ENCODE peak calls at places on chromosomes 11 and 22, in six cellular contexts. One of them, this sample, is unnamed. For H3K4me1, the result is how much of the 10 kb centered on the place peaks cover.

GRCh38 chr11:13169709-13170108 is 107.9 kb upstream of the BMAL1 start:
- DNase-seq in DND-41: no peak
- DNase-seq in pancreas: no peak
- DNase-seq in kidney: no peak
- DNase-seq in GM23248: peak
- DNase-seq in neuronal stem cell: no peak
- DNase-seq in this sample: no peak

GRCh38 chr22:24843048-24843447 is 37.0 kb downstream of the SGSM1 start:
- DNase-seq in DND-41: peak
- DNase-seq in pancreas: no peak
- DNase-seq in kidney: no peak
- DNase-seq in GM23248: no peak
- DNase-seq in neuronal stem cell: no peak
- DNase-seq in this sample: no peak

GRCh38 chr22:40215266-40215665 is 37.5 kb downstream of the TNRC6B start:
- DNase-seq in DND-41: no peak
- DNase-seq in pancreas: no peak
- DNase-seq in kidney: no peak
- DNase-seq in GM23248: no peak
- DNase-seq in neuronal stem cell: no peak
- DNase-seq in this sample: no peak

GRCh38 chr11:33256031-33256807 is 962 bp upstream of the HIPK3 start:
- DNase-seq in DND-41: no peak
- DNase-seq in pancreas: no peak
- DNase-seq in kidney: no peak
- DNase-seq in GM23248: peak
- DNase-seq in neuronal stem cell: no peak
- DNase-seq in this sample: no peak

GRCh38 chr11:77301510-77301909 is at the start of gene GDPD4:
- DNase-seq in DND-41: no peak
- DNase-seq in pancreas: no peak
- DNase-seq in kidney: no peak
- DNase-seq in GM23248: no peak
- DNase-seq in neuronal stem cell: no peak
- DNase-seq in this sample: no peak

GRCh38 chr11:103662880-103663279 is 373.6 kb upstream of the DDI1 start:
- DNase-seq in DND-41: peak
- DNase-seq in pancreas: no peak
- DNase-seq in kidney: no peak
- DNase-seq in GM23248: no peak
- DNase-seq in neuronal stem cell: no peak
- DNase-seq in this sample: no peak

GRCh38 chr11:8829556-8829955 is 81.4 kb upstream of the AKIP1 start:
- DNase-seq in DND-41: no peak
- DNase-seq in pancreas: no peak
- DNase-seq in kidney: no peak
- DNase-seq in GM23248: no peak
- DNase-seq in neuronal stem cell: no peak
- DNase-seq in this sample: no peak

GRCh38 chr11:57476883-57477506 is 16.7 kb downstream of the RTN4RL2 start:
- DNase-seq in DND-41: no peak
- DNase-seq in pancreas: peak
- DNase-seq in kidney: peak
- DNase-seq in GM23248: peak
- DNase-seq in neuronal stem cell: no peak
- DNase-seq in this sample: no peak

GRCh38 chr11:30735946-30736345 is 149.8 kb upstream of the MPPED2 start:
- DNase-seq in DND-41: no peak
- DNase-seq in pancreas: no peak
- DNase-seq in kidney: no peak
- DNase-seq in GM23248: no peak
- DNase-seq in neuronal stem cell: no peak
- DNase-seq in this sample: no peak

GRCh38 chr11:70522613-70523311 is 124.4 kb downstream of the CTTN start:
- DNase-seq in DND-41: peak
- DNase-seq in pancreas: no peak
- DNase-seq in kidney: peak
- DNase-seq in GM23248: no peak
- DNase-seq in neuronal stem cell: peak
- DNase-seq in this sample: no peak

GRCh38 chr11:128756469-128756868 is 62.6 kb downstream of the FLI1 start:
- DNase-seq in DND-41: no peak
- DNase-seq in pancreas: no peak
- DNase-seq in kidney: no peak
- DNase-seq in GM23248: no peak
- DNase-seq in neuronal stem cell: no peak
- DNase-seq in this sample: no peak

GRCh38 chr11:113806403-113806802 is 26.8 kb downstream of the CLDN25 start:
- DNase-seq in DND-41: no peak
- DNase-seq in pancreas: no peak
- DNase-seq in kidney: no peak
- DNase-seq in GM23248: peak
- DNase-seq in neuronal stem cell: peak
- DNase-seq in this sample: no peak

GRCh38 chr22:37898441-37899181 is 7.5 kb upstream of the MICALL1 start:
- DNase-seq in DND-41: no peak
- DNase-seq in pancreas: peak
- DNase-seq in kidney: no peak
- DNase-seq in GM23248: no peak
- DNase-seq in neuronal stem cell: no peak
- DNase-seq in this sample: peak
- H3K4me1 ChIP-seq in DND-41: under half
- H3K4me1 ChIP-seq in pancreas: under half
- H3K4me1 ChIP-seq in kidney: under half
- H3K4me1 ChIP-seq in GM23248: under half
- H3K4me1 ChIP-seq in neuronal stem cell: under half
- H3K4me1 ChIP-seq in this sample: under half

DNA sequence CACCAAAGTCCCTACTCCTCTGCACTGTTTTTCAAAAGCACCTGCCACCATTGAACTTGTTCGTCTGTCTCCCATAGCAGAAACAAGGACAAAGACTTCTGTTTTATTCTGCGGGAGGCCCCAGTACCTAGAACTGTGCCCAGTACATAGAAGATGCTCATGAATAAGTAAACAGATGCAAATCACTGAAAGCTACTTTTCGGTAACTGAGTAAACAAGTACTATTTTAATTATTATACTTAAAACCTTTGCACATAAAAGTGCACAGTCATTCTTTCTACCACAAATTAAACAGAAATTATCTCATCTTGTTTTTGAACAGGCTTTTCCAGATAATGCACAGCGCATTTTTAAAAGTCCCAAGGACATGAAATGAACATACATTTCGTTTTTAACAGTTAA is 3.8 kb downstream of the NAP1L4 start:
- DNase-seq in DND-41: no peak
- DNase-seq in pancreas: no peak
- DNase-seq in kidney: no peak
- DNase-seq in GM23248: no peak
- DNase-seq in neuronal stem cell: no peak
- DNase-seq in this sample: no peak
- H3K4me1 ChIP-seq in DND-41: under half
- H3K4me1 ChIP-seq in pancreas: under half
- H3K4me1 ChIP-seq in kidney: under half
- H3K4me1 ChIP-seq in GM23248: under half
- H3K4me1 ChIP-seq in neuronal stem cell: under half
- H3K4me1 ChIP-seq in this sample: under half

GRCh38 chr11:66414120-66414934 is 6.5 kb upstream of the NPAS4 start:
- DNase-seq in DND-41: no peak
- DNase-seq in pancreas: no peak
- DNase-seq in kidney: no peak
- DNase-seq in GM23248: no peak
- DNase-seq in neuronal stem cell: no peak
- DNase-seq in this sample: no peak
- H3K4me1 ChIP-seq in DND-41: under half
- H3K4me1 ChIP-seq in pancreas: under half
- H3K4me1 ChIP-seq in kidney: under half
- H3K4me1 ChIP-seq in GM23248: under half
- H3K4me1 ChIP-seq in neuronal stem cell: under half
- H3K4me1 ChIP-seq in this sample: under half

GRCh38 chr22:36204001-36204640 is 2.5 kb upstream of the APOL4 start:
- DNase-seq in DND-41: no peak
- DNase-seq in pancreas: no peak
- DNase-seq in kidney: no peak
- DNase-seq in GM23248: no peak
- DNase-seq in neuronal stem cell: no peak
- DNase-seq in this sample: no peak
- H3K4me1 ChIP-seq in DND-41: under half
- H3K4me1 ChIP-seq in pancreas: under half
- H3K4me1 ChIP-seq in kidney: under half
- H3K4me1 ChIP-seq in GM23248: under half
- H3K4me1 ChIP-seq in neuronal stem cell: under half
- H3K4me1 ChIP-seq in this sample: under half

DNA sequence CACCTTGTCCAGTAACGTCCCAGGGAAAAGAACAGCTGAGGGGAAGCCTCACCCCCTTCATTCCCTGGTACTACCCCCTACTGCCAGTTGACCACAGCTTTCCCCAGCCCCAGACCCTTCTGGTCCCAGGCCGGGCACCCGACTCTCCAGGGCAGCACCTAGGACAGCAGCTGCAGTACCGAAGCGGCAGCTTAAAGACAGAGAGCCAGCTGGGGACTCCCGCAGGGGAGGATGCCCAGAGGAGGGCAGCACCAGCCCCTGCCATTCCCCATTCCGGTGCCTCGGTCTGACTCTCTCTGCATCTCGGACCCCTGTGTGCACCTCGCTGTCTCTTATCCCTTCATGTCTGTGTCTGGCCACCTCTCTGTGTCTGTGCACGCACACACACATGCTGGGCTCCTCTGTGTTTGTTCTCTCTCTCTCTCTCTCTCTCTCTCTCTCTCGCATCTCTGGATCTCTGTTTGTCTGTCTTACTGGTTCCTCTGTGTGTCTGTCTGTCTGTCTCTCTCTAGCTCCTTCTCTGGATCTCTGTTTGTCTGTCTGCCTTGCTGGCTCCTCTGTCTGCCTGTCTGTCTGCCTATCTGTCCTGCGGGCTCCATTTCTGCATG is 9.4 kb downstream of the IGSF9B start:
- DNase-seq in DND-41: peak
- DNase-seq in pancreas: no peak
- DNase-seq in kidney: no peak
- DNase-seq in GM23248: peak
- DNase-seq in neuronal stem cell: peak
- DNase-seq in this sample: no peak
- H3K4me1 ChIP-seq in DND-41: half or more
- H3K4me1 ChIP-seq in pancreas: under half
- H3K4me1 ChIP-seq in kidney: under half
- H3K4me1 ChIP-seq in GM23248: under half
- H3K4me1 ChIP-seq in neuronal stem cell: half or more
- H3K4me1 ChIP-seq in this sample: under half

DNA sequence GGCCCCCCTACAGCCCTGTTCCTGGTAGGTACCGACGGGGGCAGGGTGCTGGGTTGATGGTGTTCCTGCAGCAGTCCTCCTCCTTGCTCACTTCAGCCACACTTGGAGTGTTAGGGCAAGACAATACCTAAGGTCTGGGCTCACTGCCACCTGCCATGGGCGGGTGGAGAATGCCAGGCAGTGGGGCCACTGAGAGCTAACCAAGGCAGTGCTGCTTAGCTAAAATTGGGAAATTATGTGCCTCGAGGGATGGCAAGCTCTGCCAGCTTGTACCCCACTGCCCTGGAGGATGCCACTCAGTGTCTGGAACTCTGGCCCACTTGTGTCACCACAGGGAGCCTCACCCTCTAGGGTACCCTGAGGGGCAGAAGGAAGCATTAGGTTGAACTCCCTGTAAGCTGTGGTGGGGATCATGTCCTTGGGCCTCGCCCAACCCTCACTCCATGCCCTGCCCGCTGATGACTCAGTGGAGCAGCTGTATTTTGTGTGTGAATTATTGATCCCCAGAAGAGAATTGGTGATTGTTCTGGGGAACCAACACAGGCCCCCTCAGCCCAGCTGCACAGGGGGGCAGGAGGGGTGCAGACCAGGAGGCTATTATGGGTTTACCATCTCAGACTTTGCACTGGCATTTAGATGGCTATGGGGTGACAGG is 17.7 kb downstream of the PHLDB1 start:
- DNase-seq in DND-41: no peak
- DNase-seq in pancreas: no peak
- DNase-seq in kidney: no peak
- DNase-seq in GM23248: no peak
- DNase-seq in neuronal stem cell: no peak
- DNase-seq in this sample: peak
- H3K4me1 ChIP-seq in DND-41: under half
- H3K4me1 ChIP-seq in pancreas: under half
- H3K4me1 ChIP-seq in kidney: under half
- H3K4me1 ChIP-seq in GM23248: under half
- H3K4me1 ChIP-seq in neuronal stem cell: under half
- H3K4me1 ChIP-seq in this sample: under half

GRCh38 chr11:130299978-130300377 is 14.7 kb downstream of the ZBTB44 start:
- DNase-seq in DND-41: no peak
- DNase-seq in pancreas: no peak
- DNase-seq in kidney: no peak
- DNase-seq in GM23248: no peak
- DNase-seq in neuronal stem cell: no peak
- DNase-seq in this sample: no peak
- H3K4me1 ChIP-seq in DND-41: under half
- H3K4me1 ChIP-seq in pancreas: under half
- H3K4me1 ChIP-seq in kidney: under half
- H3K4me1 ChIP-seq in GM23248: under half
- H3K4me1 ChIP-seq in neuronal stem cell: under half
- H3K4me1 ChIP-seq in this sample: under half

GRCh38 chr22:42646569-42647525 is 2.3 kb downstream of the CYB5R3 start:
- DNase-seq in DND-41: no peak
- DNase-seq in pancreas: peak
- DNase-seq in kidney: peak
- DNase-seq in GM23248: peak
- DNase-seq in neuronal stem cell: no peak
- DNase-seq in this sample: peak
- H3K4me1 ChIP-seq in DND-41: under half
- H3K4me1 ChIP-seq in pancreas: under half
- H3K4me1 ChIP-seq in kidney: half or more
- H3K4me1 ChIP-seq in GM23248: under half
- H3K4me1 ChIP-seq in neuronal stem cell: under half
- H3K4me1 ChIP-seq in this sample: under half

This sample was measured in breast epithelium.